ENCODE peak calls at places on chromosome 6, in four cellular contexts. A, Y, M and G are unnamed samples.

GRCh38 chr6:38912378-38912777 is 136.2 kb upstream of the GLP1R start:
- DNase-seq in A (no peak), M (no peak), Y (no peak), G (no peak)

GRCh38 chr6:88143768-88144167 is 22.4 kb downstream of the CNR1 start:
- DNase-seq in A (no peak), Y (no peak), M (no peak), G (no peak)

GRCh38 chr6:13454286-13455221 is 32.8 kb downstream of the GFOD1 start:
- DNase-seq in Y (peak), M (peak), A (peak), G (peak)

GRCh38 chr6:32622545-32623401 is 14.4 kb upstream of the HLA-DQA1 start:
- DNase-seq in A (peak), M (no peak), Y (no peak), G (no peak)

GRCh38 chr6:32139590-32139989 is 9.5 kb upstream of the FKBPL start:
- DNase-seq in Y (no peak), A (no peak), M (no peak), G (no peak)

GRCh38 chr6:95231416-95231815 is 345.9 kb upstream of the MANEA start:
- DNase-seq in M (no peak), Y (no peak), A (no peak), G (no peak)

GRCh38 chr6:134342211-134342610 is 24.3 kb upstream of the SGK1 start:
- DNase-seq in A (no peak), M (no peak), Y (no peak), G (no peak)

GRCh38 chr6:2714359-2714895 is 36.3 kb downstream of the MYLK4 start:
- DNase-seq in A (peak), Y (no peak), M (no peak), G (peak)

GRCh38 chr6:128135325-128135724 is 234.5 kb upstream of the THEMIS start:
- DNase-seq in M (no peak), Y (no peak), A (peak), G (no peak)

GRCh38 chr6:147448775-147449174 is 59.7 kb upstream of the SAMD5 start:
- DNase-seq in Y (no peak), M (no peak), A (no peak), G (no peak)

GRCh38 chr6:46281110-46281509 is 110.3 kb upstream of the ENPP5 start:
- DNase-seq in M (no peak), Y (no peak), A (no peak), G (no peak)

GRCh38 chr6:128327890-128328289 is 192.5 kb downstream of the PTPRK start:
- DNase-seq in M (no peak), A (peak), Y (peak), G (peak)

GRCh38 chr6:124655856-124656255 is 306.4 kb upstream of the RNF217 start:
- DNase-seq in A (no peak), Y (no peak), M (no peak), G (no peak)

GRCh38 chr6:3355358-3356055 is 96.8 kb downstream of the PSMG4 start:
- DNase-seq in Y (peak), A (no peak), M (no peak), G (peak)

GRCh38 chr6:126102358-126102757 is 116.0 kb downstream of the TRMT11 start:
- DNase-seq in A (no peak), Y (no peak), M (no peak), G (no peak)

GRCh38 chr6:155152211-155153076 is 111.4 kb upstream of the CLDN20 start:
- DNase-seq in M (no peak), A (no peak), Y (no peak), G (no peak)

GRCh38 chr6:31785475-31785874 is 8.3 kb upstream of the VWA7 start:
- DNase-seq in M (no peak), A (no peak), Y (no peak), G (no peak)

GRCh38 chr6:118890997-118891790 is 2.8 kb upstream of the ASF1A start:
- DNase-seq in A (no peak), Y (no peak), M (no peak), G (no peak)

GRCh38 chr6:51959744-51960383 is 127.5 kb downstream of the PKHD1 start:
- DNase-seq in Y (peak), A (peak), M (peak), G (peak)

GRCh38 chr6:34922177-34922663 is 33.2 kb downstream of the ANKS1A start:
- DNase-seq in A (peak), M (no peak), Y (no peak), G (peak)

GRCh38 chr6:71486466-71486865 is 197.9 kb downstream of the OGFRL1 start:
- DNase-seq in A (no peak), M (no peak), Y (no peak), G (peak)

GRCh38 chr6:79377830-79378460 is 143.5 kb upstream of the HMGN3 start:
- DNase-seq in A (peak), M (no peak), Y (no peak), G (peak)

GRCh38 chr6:34490390-34491090 is 24.7 kb downstream of the PACSIN1 start:
- DNase-seq in Y (no peak), M (peak), A (no peak), G (no peak)

GRCh38 chr6:105209950-105210706 is 30.3 kb upstream of the POPDC3 start:
- DNase-seq in Y (no peak), M (no peak), A (peak), G (peak)

GRCh38 chr6:28355743-28356665 is 6.3 kb downstream of the ZKSCAN3 start:
- DNase-seq in Y (peak), A (peak), M (peak), G (peak)

GRCh38 chr6:18323935-18324707 is 59.8 kb upstream of the DEK start:
- DNase-seq in A (peak), Y (no peak), M (no peak), G (peak)

GRCh38 chr6:155795173-155795796 is 339.6 kb upstream of the NOX3 start:
- DNase-seq in M (no peak), Y (no peak), A (no peak), G (no peak)

DNA sequence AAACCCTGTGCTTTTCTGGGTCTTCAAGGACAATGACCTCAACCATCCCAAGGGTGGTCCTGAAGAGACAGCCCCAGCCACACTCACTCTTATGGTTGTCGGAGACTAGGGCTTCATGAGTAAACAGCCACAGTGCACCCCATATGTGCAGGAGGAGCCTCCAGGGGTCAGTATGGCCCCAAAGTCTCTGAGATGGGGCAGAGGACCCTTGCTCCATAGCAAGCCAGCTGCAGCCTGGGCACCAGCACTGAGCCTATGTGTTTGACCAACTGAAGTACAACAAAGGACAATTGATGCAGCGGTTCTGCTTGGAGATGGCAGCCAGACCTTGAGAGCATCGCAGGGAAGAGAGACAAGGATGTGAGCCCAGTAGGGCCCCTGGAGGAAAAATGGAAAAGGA is 112.2 kb downstream of the LRFN2 start:
- DNase-seq in M (no peak), A (no peak), Y (no peak), G (no peak)
- TF ChIP-seq CTCF in M (no peak), A (no peak), Y (no peak), G (no peak)

GRCh38 chr6:43953256-43953655 is 174.0 kb downstream of the MRPL14 start:
- DNase-seq in Y (no peak), M (no peak), A (no peak), G (no peak)

GRCh38 chr6:43951063-43951755 is 176.0 kb downstream of the MRPL14 start:
- DNase-seq in Y (peak), A (no peak), M (peak), G (peak)

GRCh38 chr6:43953794-43954310 is 173.4 kb downstream of the MRPL14 start:
- DNase-seq in M (no peak), A (no peak), Y (no peak), G (peak)

GRCh38 chr6:43951756-43952675 is 175.2 kb downstream of the MRPL14 start:
- DNase-seq in A (no peak), M (no peak), Y (no peak), G (no peak)

GRCh38 chr6:43952746-43953145 is 174.5 kb downstream of the MRPL14 start:
- DNase-seq in A (no peak), Y (no peak), M (no peak), G (peak)
- TF ChIP-seq CTCF in A (no peak), Y (no peak), M (peak), G (no peak)

GRCh38 chr6:6686176-6686575 is 97.7 kb downstream of the LY86 start:
- DNase-seq in Y (no peak), M (no peak), A (no peak), G (no peak)

GRCh38 chr6:6688283-6688682 is 99.8 kb downstream of the LY86 start:
- DNase-seq in M (no peak), A (no peak), Y (no peak), G (no peak)

GRCh38 chr6:6688951-6689350 is 100.4 kb downstream of the LY86 start:
- DNase-seq in A (no peak), M (no peak), Y (no peak), G (no peak)

GRCh38 chr6:6685249-6685667 is 96.7 kb downstream of the LY86 start:
- DNase-seq in A (no peak), Y (no peak), M (no peak), G (no peak)

GRCh38 chr6:6686748-6687601 is 98.5 kb downstream of the LY86 start:
- DNase-seq in M (peak), A (peak), Y (peak), G (no peak)
- TF ChIP-seq CTCF in M (no peak), A (no peak), Y (peak), G (no peak)

DNA sequence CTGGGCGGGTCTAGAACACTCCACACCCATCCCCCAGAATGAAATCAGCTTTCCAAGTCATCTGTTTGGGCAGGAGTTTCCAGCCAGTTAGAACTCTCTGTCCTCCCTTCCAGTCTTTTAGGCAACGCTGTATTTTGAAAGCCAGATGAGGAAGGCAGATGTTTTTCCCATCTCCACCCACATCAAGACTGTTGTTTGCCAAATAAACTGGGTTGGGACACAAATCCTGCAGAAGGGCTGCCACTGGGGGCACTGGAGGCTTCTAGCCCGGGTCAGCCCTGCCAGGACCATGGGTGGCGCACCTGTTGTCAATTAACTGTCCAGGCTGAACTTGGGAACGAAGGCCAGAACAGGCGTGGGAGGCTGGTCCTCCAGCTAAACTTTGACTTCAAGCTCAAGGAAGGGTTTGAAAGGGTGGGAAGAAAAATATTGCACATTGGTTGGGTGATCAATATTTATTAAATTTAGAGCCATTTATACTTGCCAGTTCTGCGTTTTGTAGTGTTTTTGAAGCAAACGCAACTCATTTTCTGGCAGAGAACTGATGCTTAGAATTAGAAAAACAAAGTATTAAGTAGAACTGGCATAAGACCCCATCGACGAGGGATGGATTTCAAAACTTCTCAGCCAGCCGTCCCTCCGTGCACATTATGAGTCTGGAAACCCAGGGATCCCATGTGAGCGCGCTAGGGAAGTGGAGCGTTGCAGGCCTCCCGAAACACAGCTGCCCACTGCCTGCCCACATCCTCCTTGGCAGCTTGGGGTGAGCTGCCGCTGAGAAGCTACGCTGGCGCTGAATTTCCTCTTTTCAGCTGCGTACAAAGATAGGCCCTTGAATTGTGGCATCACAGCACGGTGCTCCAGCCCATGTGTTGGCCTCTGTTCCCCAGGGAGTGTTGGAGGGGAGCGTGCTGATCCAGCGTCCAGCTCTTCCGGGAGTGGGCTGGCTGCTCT is 297.4 kb downstream of the QKI start:
- DNase-seq in A (no peak), M (peak), Y (peak), G (peak)
- TF ChIP-seq CTCF in A (no peak), M (peak), Y (no peak), G (no peak)